ENCODE peak calls at places on chromosomes 2 and 18, in eight cellular contexts. U, M, V, O, A, C, G and K are unnamed samples.

GRCh38 chr2:67564076-67564475 is 166.9 kb downstream of the ETAA1 start:
- DNase-seq in M (no peak), U (peak; percentile 38), A (no peak), V (no peak), O (no peak), G (peak; percentile 78), C (no peak), K (no peak)

GRCh38 chr2:26451700-26452099 is 26.2 kb downstream of the OTOF start:
- DNase-seq in A (no peak), O (no peak), U (no peak), C (no peak), V (no peak), G (no peak), M (no peak), K (no peak)

GRCh38 chr2:174699993-174700766 is 64.1 kb downstream of the CHRNA1 start:
- DNase-seq in C (peak; percentile 48), M (no peak), O (no peak), G (peak; percentile 73), U (peak; percentile 73), V (no peak), A (no peak), K (peak; percentile 58)

GRCh38 chr18:61308795-61309393 is 24.3 kb upstream of the CDH20 start:
- DNase-seq in O (no peak), M (no peak), U (no peak), V (no peak), C (no peak), A (no peak), G (no peak), K (no peak)

GRCh38 chr18:31424383-31424988 is 23.1 kb upstream of the DSG3 start:
- DNase-seq in O (peak; percentile 71), C (no peak), G (peak; percentile 24), U (peak; percentile 72), M (no peak), A (no peak), V (peak; percentile 53), K (no peak)

GRCh38 chr2:80242355-80242910 is 62.1 kb downstream of the LRRTM1 start:
- DNase-seq in V (no peak), G (no peak), C (no peak), M (no peak), O (no peak), U (no peak), A (no peak), K (no peak)

GRCh38 chr2:37857485-37858196 is 67.4 kb upstream of the RMDN2 start:
- DNase-seq in O (no peak), M (peak; percentile 53), G (peak; percentile 17), V (peak; percentile 53), A (no peak), C (peak; percentile 53), U (no peak), K (no peak)

GRCh38 chr2:47666332-47666731 is 116.6 kb upstream of the MSH6 start:
- DNase-seq in A (no peak), G (no peak), C (no peak), O (no peak), U (no peak), V (no peak), M (no peak), K (no peak)

GRCh38 chr2:46812381-46813024 is 103.1 kb downstream of the MCFD2 start:
- DNase-seq in C (peak; percentile 70), O (no peak), U (peak; percentile 78), A (no peak), G (peak; percentile 99), M (peak; percentile 80), V (peak; percentile 43), K (no peak)

GRCh38 chr2:23452853-23453420 is 68.0 kb downstream of the KLHL29 start:
- DNase-seq in C (no peak), O (no peak), G (peak; percentile 21), A (no peak), M (peak; percentile 44), U (peak; percentile 38), V (no peak), K (no peak)

GRCh38 chr2:102048465-102048864 is 56.7 kb downstream of the IL1R2 start:
- DNase-seq in V (no peak), U (peak; percentile 76), M (no peak), C (peak; percentile 55), O (no peak), G (peak; percentile 76), A (no peak), K (no peak)

GRCh38 chr2:183222751-183223150 is 98.5 kb downstream of the NUP35 start:
- DNase-seq in V (no peak), C (no peak), O (no peak), G (no peak), M (no peak), A (no peak), U (no peak), K (no peak)

GRCh38 chr2:67486041-67486796 is 89.1 kb downstream of the ETAA1 start:
- DNase-seq in O (no peak), A (peak; percentile 58), V (no peak), C (no peak), M (no peak), G (peak; percentile 17), U (no peak), K (peak; percentile 34)

GRCh38 chr2:140454717-140455116 is 1674.5 kb upstream of the NXPH2 start:
- DNase-seq in G (peak; percentile 75), A (no peak), M (no peak), O (no peak), U (peak; percentile 77), V (no peak), C (peak; percentile 3), K (peak; percentile 38)

GRCh38 chr18:79484661-79485621 is 89.2 kb downstream of the NFATC1 start:
- DNase-seq in V (no peak), A (peak; percentile 43), M (peak; percentile 94), G (peak; percentile 81), C (peak; percentile 95), U (peak; percentile 97), O (peak; percentile 15), K (peak; percentile 54)

GRCh38 chr2:48943436-48943835 is 187.9 kb upstream of the LHCGR start:
- DNase-seq in C (peak; percentile 2), M (no peak), V (no peak), U (peak; percentile 26), O (no peak), A (no peak), G (peak; percentile 1), K (no peak)

GRCh38 chr2:126893153-126893552 is 5.5 kb upstream of the TEX51 start:
- DNase-seq in A (peak; percentile 6), M (peak; percentile 72), V (no peak), O (no peak), U (no peak), C (no peak), G (no peak), K (no peak)

GRCh38 chr2:159096896-159097295 is 128.5 kb downstream of the TANC1 start:
- DNase-seq in A (no peak), V (no peak), O (no peak), G (no peak), C (no peak), U (no peak), M (no peak), K (no peak)

DNA sequence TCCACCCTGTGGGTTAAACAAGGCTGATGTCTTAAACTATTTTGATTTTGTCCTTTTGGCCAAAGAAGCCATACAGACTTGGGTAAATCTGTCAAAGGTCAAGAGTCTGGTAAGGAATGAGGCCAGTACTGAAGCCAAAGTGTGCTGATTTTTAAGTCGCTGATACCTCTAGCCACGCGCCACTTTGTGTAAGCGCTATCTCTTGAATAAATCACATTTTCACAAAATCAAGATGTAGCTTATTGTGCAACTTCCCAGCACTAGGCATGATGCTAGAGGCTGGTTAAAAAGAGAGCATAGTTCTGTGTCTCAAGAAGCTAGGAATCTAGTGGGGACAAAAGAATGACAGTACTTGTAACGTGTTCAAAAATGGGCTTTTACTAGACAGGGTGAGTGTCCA is 510.6 kb upstream of the RAB6C start:
- DNase-seq in V (no peak), A (no peak), O (no peak), C (no peak), M (no peak), U (no peak), G (no peak), K (no peak)
- TF ChIP-seq CTCF in V (no peak), A (no peak), O (no peak), C (no peak), M (no peak), U (no peak), G (no peak), K (no peak)

DNA sequence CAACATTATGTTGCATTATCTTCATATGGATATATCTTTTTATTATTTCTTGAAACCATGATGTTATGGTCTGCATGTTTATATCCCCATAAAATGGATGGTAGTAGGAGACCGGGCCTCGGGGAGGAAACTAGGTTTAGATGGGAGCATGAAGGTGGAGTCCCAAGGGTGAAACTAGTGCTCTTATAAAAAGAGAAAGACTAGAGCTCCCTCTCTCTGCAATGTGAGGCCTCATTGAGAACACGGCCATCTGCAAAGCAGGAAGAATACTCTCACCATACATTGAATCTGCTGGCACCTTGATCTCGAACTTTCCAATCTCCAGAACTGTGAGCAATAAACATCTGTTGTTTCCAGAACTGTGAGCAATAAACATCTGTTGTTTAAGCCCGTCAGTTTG is 64.0 kb downstream of the NXPH2 start:
- DNase-seq in V (no peak), M (no peak), C (no peak), G (no peak), O (no peak), U (peak; percentile 24), A (no peak), K (no peak)
- TF ChIP-seq CTCF in V (peak; percentile 45), M (no peak), C (no peak), G (peak; percentile 22), O (no peak), U (peak; percentile 43), A (no peak), K (no peak)

DNA sequence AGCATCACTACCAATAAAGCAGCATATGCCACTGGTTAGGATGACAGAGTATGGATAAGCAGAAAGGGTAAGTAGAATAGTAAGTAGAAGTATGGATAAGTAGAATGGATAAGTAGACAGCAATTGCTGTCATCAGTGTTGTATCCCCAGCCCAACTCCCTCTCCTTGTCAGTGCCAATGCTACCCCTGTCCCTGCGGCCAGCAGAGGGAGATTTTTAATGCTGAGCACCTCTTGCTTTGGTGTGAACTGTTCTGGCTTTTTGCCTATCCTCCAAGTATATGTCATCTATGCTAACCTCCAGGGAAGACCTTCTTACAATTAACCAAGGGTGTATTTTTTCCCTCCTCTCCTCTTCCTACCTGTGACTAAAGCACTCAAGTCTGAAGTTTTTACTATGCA is 136.7 kb upstream of the SPHKAP start:
- DNase-seq in A (no peak), V (peak; percentile 11), G (peak; percentile 15), C (peak; percentile 43), O (peak; percentile 59), U (peak; percentile 26), M (no peak), K (peak; percentile 11)
- TF ChIP-seq CTCF in A (peak; percentile 23), V (peak; percentile 53), G (peak; percentile 44), C (peak; percentile 77), O (peak; percentile 68), U (peak; percentile 49), M (no peak), K (no peak)

DNA sequence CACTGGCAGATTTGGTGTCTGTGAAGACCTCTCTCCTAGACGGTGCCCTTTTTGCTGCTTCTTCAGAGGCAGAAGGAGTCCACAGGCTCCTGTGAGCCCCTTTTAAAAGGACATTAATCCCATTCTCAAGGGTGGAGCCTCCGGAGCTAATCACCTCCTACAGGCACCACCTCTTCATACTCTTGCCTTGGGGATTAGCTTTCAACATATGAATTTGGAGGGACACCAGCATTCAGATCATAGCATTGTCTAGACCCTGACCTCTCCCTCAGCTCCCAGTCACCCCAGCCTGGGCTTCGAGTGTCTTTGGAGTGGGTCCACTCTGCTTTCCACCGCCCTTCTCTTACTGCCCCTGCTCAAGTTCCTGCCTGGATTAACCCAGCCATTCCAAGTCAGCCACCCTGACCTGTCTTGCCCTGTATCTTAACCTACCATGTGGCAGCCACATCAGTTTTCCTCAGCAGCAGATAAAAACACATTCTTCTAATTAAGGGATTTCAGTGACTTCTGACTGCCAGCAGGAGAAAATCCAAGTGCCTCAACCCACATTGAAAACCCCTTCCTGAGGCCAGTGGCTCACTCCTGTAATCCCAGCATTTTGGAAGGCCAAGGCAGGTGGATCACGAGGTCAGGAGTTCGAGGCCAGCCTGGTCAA is 6.1 kb upstream of the NCL start:
- DNase-seq in M (no peak), G (no peak), O (no peak), C (no peak), V (peak; percentile 82), A (no peak), U (no peak), K (no peak)
- TF ChIP-seq CTCF in M (no peak), G (no peak), O (no peak), C (no peak), V (no peak), A (no peak), U (no peak), K (no peak)